ENCODE peak calls at places on chromosomes 16 and 17, in five cellular contexts. One of them, this sample, is unnamed.

GRCh38 chr16:64738321-64738960 is 383.4 kb downstream of the CDH11 start:
- DNase-seq in cardiac fibroblast: peak
- DNase-seq in lower lobe of right lung: no peak
- DNase-seq in brain microvascular endothelial cell: peak
- DNase-seq in EL: peak
- DNase-seq in this sample: no peak

GRCh38 chr17:1153795-1154546 is 25.8 kb downstream of the ABR start:
- DNase-seq in cardiac fibroblast: peak
- DNase-seq in lower lobe of right lung: peak
- DNase-seq in brain microvascular endothelial cell: peak
- DNase-seq in EL: peak
- DNase-seq in this sample: no peak

GRCh38 chr16:85129846-85130706 is 17.8 kb upstream of the CIBAR2 start:
- DNase-seq in cardiac fibroblast: peak
- DNase-seq in lower lobe of right lung: no peak
- DNase-seq in brain microvascular endothelial cell: no peak
- DNase-seq in EL: no peak
- DNase-seq in this sample: no peak

GRCh38 chr17:81510798-81511549 is 1.6 kb downstream of the ACTG1 start:
- DNase-seq in cardiac fibroblast: peak
- DNase-seq in lower lobe of right lung: peak
- DNase-seq in brain microvascular endothelial cell: no peak
- DNase-seq in EL: no peak
- DNase-seq in this sample: no peak

GRCh38 chr16:75233611-75233938 is 14.8 kb downstream of the CTRB1 start:
- DNase-seq in cardiac fibroblast: no peak
- DNase-seq in lower lobe of right lung: no peak
- DNase-seq in brain microvascular endothelial cell: no peak
- DNase-seq in EL: no peak
- DNase-seq in this sample: no peak

GRCh38 chr16:85399583-85400284 is 213.4 kb upstream of the GSE1 start:
- DNase-seq in cardiac fibroblast: no peak
- DNase-seq in lower lobe of right lung: peak
- DNase-seq in brain microvascular endothelial cell: no peak
- DNase-seq in EL: no peak
- DNase-seq in this sample: no peak

GRCh38 chr16:87231911-87232310 is 85.3 kb downstream of the C16orf95 start:
- DNase-seq in cardiac fibroblast: no peak
- DNase-seq in lower lobe of right lung: no peak
- DNase-seq in brain microvascular endothelial cell: no peak
- DNase-seq in EL: no peak
- DNase-seq in this sample: no peak

GRCh38 chr16:79776243-79776884 is 175.8 kb upstream of the MAF start:
- DNase-seq in cardiac fibroblast: peak
- DNase-seq in lower lobe of right lung: peak
- DNase-seq in brain microvascular endothelial cell: peak
- DNase-seq in EL: no peak
- DNase-seq in this sample: no peak

GRCh38 chr16:79218358-79218757 is 382.2 kb downstream of the MAF start:
- DNase-seq in cardiac fibroblast: no peak
- DNase-seq in lower lobe of right lung: no peak
- DNase-seq in brain microvascular endothelial cell: no peak
- DNase-seq in EL: no peak
- DNase-seq in this sample: no peak

GRCh38 chr16:59591480-59591879 is 857.4 kb upstream of the GOT2 start:
- DNase-seq in cardiac fibroblast: no peak
- DNase-seq in lower lobe of right lung: no peak
- DNase-seq in brain microvascular endothelial cell: no peak
- DNase-seq in EL: peak
- DNase-seq in this sample: no peak

GRCh38 chr16:89406277-89406888 is 84.0 kb downstream of the ANKRD11 start:
- DNase-seq in cardiac fibroblast: no peak
- DNase-seq in lower lobe of right lung: no peak
- DNase-seq in brain microvascular endothelial cell: no peak
- DNase-seq in EL: no peak
- DNase-seq in this sample: no peak

GRCh38 chr17:16351831-16352230 is 1.4 kb downstream of the CENPV start:
- DNase-seq in cardiac fibroblast: peak
- DNase-seq in lower lobe of right lung: no peak
- DNase-seq in brain microvascular endothelial cell: peak
- DNase-seq in EL: peak
- DNase-seq in this sample: no peak

GRCh38 chr17:74960739-74961342 is 11.7 kb downstream of the HID1 start:
- DNase-seq in cardiac fibroblast: peak
- DNase-seq in lower lobe of right lung: peak
- DNase-seq in brain microvascular endothelial cell: peak
- DNase-seq in EL: no peak
- DNase-seq in this sample: peak

GRCh38 chr17:50559674-50560184 is 786 bp upstream of the CACNA1G start:
- DNase-seq in cardiac fibroblast: peak
- DNase-seq in lower lobe of right lung: peak
- DNase-seq in brain microvascular endothelial cell: no peak
- DNase-seq in EL: peak
- DNase-seq in this sample: peak

GRCh38 chr17:835263-835662 is 53.1 kb downstream of the MRM3 start:
- DNase-seq in cardiac fibroblast: peak
- DNase-seq in lower lobe of right lung: no peak
- DNase-seq in brain microvascular endothelial cell: peak
- DNase-seq in EL: peak
- DNase-seq in this sample: no peak

This sample was measured in GM13976.